ENCODE peak calls at places on chromosomes 3 and 15, in six cellular contexts. One of them, this sample, is unnamed. For H3K9me3, the result is how much of the 10 kb centered on the place peaks cover.

GRCh38 chr15:31264534-31265089 is 62.0 kb upstream of the KLF13 start:
- DNase-seq in mammary epithelial cell: no peak
- DNase-seq in GM23248: no peak
- DNase-seq in astrocyte: no peak
- DNase-seq in mesenchymal stem cell: no peak
- DNase-seq in A549: no peak
- DNase-seq in this sample: peak

GRCh38 chr3:56612146-56612545 is 55.2 kb downstream of the CCDC66 start:
- DNase-seq in A549: no peak
- DNase-seq in GM23248: no peak
- DNase-seq in mammary epithelial cell: no peak
- DNase-seq in astrocyte: no peak
- DNase-seq in mesenchymal stem cell: no peak
- DNase-seq in this sample: no peak

GRCh38 chr15:63502137-63502801 is 2.1 kb upstream of the USP3 start:
- DNase-seq in mesenchymal stem cell: peak
- DNase-seq in A549: no peak
- DNase-seq in GM23248: peak
- DNase-seq in astrocyte: no peak
- DNase-seq in mammary epithelial cell: no peak
- DNase-seq in this sample: no peak

GRCh38 chr15:75049392-75049791 is 26.0 kb downstream of the PPCDC start:
- DNase-seq in A549: no peak
- DNase-seq in GM23248: no peak
- DNase-seq in mammary epithelial cell: no peak
- DNase-seq in mesenchymal stem cell: no peak
- DNase-seq in astrocyte: no peak
- DNase-seq in this sample: no peak

GRCh38 chr3:70000563-70001081 is 1.1 kb downstream of the SAMMSON start:
- DNase-seq in A549: no peak
- DNase-seq in astrocyte: no peak
- DNase-seq in mammary epithelial cell: peak
- DNase-seq in GM23248: no peak
- DNase-seq in mesenchymal stem cell: peak
- DNase-seq in this sample: peak

GRCh38 chr3:14925729-14926591 is 21.4 kb upstream of the NR2C2 start:
- DNase-seq in mammary epithelial cell: peak
- DNase-seq in astrocyte: peak
- DNase-seq in mesenchymal stem cell: peak
- DNase-seq in GM23248: peak
- DNase-seq in A549: peak
- DNase-seq in this sample: peak

GRCh38 chr3:151709847-151710246 is 23.9 kb upstream of the AADACL2 start:
- DNase-seq in mammary epithelial cell: no peak
- DNase-seq in GM23248: peak
- DNase-seq in astrocyte: peak
- DNase-seq in mesenchymal stem cell: peak
- DNase-seq in A549: no peak
- DNase-seq in this sample: no peak

GRCh38 chr3:63740116-63740515 is 79.0 kb upstream of the C3orf49 start:
- DNase-seq in A549: no peak
- DNase-seq in GM23248: no peak
- DNase-seq in astrocyte: no peak
- DNase-seq in mammary epithelial cell: no peak
- DNase-seq in mesenchymal stem cell: no peak
- DNase-seq in this sample: no peak

GRCh38 chr15:28896944-28897343 is 11.2 kb downstream of the APBA2 start:
- DNase-seq in GM23248: peak
- DNase-seq in A549: no peak
- DNase-seq in mammary epithelial cell: peak
- DNase-seq in mesenchymal stem cell: peak
- DNase-seq in astrocyte: peak
- DNase-seq in this sample: no peak

GRCh38 chr3:63763156-63763555 is 55.9 kb upstream of the C3orf49 start:
- DNase-seq in mesenchymal stem cell: no peak
- DNase-seq in astrocyte: peak
- DNase-seq in mammary epithelial cell: peak
- DNase-seq in GM23248: peak
- DNase-seq in A549: no peak
- DNase-seq in this sample: no peak

GRCh38 chr15:80614711-80615360 is 80.3 kb upstream of the ABHD17C start:
- DNase-seq in mesenchymal stem cell: no peak
- DNase-seq in GM23248: no peak
- DNase-seq in astrocyte: no peak
- DNase-seq in A549: no peak
- DNase-seq in mammary epithelial cell: no peak
- DNase-seq in this sample: no peak

GRCh38 chr3:156378871-156379270 is 176.0 kb downstream of the SSR3 start:
- DNase-seq in A549: no peak
- DNase-seq in GM23248: no peak
- DNase-seq in astrocyte: no peak
- DNase-seq in mammary epithelial cell: no peak
- DNase-seq in mesenchymal stem cell: no peak
- DNase-seq in this sample: peak

GRCh38 chr3:4826237-4827100 is 152.8 kb upstream of the BHLHE40 start:
- DNase-seq in A549: peak
- DNase-seq in GM23248: peak
- DNase-seq in astrocyte: peak
- DNase-seq in mammary epithelial cell: no peak
- DNase-seq in mesenchymal stem cell: no peak
- DNase-seq in this sample: no peak

GRCh38 chr3:41260063-41260450 is 60.8 kb downstream of the CTNNB1 start:
- DNase-seq in mammary epithelial cell: no peak
- DNase-seq in GM23248: no peak
- DNase-seq in mesenchymal stem cell: no peak
- DNase-seq in astrocyte: no peak
- DNase-seq in A549: no peak
- DNase-seq in this sample: no peak

GRCh38 chr3:116425126-116425525 is 20.2 kb downstream of the LSAMP start:
- DNase-seq in astrocyte: no peak
- DNase-seq in mesenchymal stem cell: no peak
- DNase-seq in mammary epithelial cell: no peak
- DNase-seq in A549: no peak
- DNase-seq in GM23248: no peak
- DNase-seq in this sample: no peak

GRCh38 chr3:125318497-125318847 is 56.7 kb downstream of the ZNF148 start:
- DNase-seq in astrocyte: no peak
- DNase-seq in A549: no peak
- DNase-seq in GM23248: no peak
- DNase-seq in mammary epithelial cell: no peak
- DNase-seq in mesenchymal stem cell: no peak
- DNase-seq in this sample: peak
- H3K9me3 ChIP-seq in astrocyte: under half
- H3K9me3 ChIP-seq in A549: under half
- H3K9me3 ChIP-seq in GM23248: under half
- H3K9me3 ChIP-seq in mammary epithelial cell: under half
- H3K9me3 ChIP-seq in mesenchymal stem cell: under half
- H3K9me3 ChIP-seq in this sample: under half

DNA sequence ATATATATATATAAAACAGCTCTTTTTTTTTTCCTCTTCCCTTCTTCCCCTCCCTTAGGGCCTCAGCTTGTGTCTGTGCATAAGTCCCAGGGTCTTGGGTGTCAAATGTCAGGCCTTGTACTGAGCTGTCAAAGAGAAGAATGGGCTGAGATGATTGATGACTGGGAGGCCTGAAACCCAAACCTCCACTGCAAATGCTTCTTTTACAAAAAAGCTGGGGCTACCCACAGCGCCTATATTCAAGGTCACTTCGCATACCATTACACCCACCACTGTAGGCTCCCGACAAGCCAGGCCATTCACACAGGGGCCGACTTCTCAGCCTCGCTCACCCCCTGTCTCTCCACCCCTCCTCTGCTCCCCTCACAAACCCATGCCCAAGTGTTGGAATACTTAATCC is 614.6 kb upstream of the NR2F2 start:
- DNase-seq in astrocyte: peak
- DNase-seq in mesenchymal stem cell: no peak
- DNase-seq in mammary epithelial cell: no peak
- DNase-seq in GM23248: no peak
- DNase-seq in A549: no peak
- DNase-seq in this sample: peak
- H3K4me2 ChIP-seq in astrocyte: no peak
- H3K4me2 ChIP-seq in mesenchymal stem cell: no peak
- H3K4me2 ChIP-seq in mammary epithelial cell: no peak
- H3K4me2 ChIP-seq in GM23248: no peak
- H3K4me2 ChIP-seq in A549: no peak
- H3K4me2 ChIP-seq in this sample: no peak

DNA sequence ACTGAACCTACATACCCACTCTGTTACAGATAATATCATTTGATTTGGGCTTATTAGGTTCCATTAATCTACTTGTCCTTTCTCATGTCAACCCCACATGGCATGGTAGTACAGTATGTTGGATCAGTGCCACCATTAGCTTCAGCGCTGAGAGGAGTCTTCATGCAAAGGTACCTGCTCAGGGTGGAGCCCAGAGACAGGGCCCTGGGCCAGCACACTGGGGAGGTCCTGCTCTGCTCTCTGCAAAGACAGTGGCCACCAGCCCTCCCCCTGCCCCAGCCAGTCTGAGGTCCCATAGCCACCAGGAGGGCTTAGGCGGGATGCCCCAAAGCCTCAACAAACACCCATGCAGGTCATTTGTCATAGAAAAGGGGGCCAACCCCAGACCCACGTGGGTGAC is 71.0 kb downstream of the ATP10A start:
- DNase-seq in astrocyte: no peak
- DNase-seq in mesenchymal stem cell: no peak
- DNase-seq in A549: no peak
- DNase-seq in mammary epithelial cell: no peak
- DNase-seq in GM23248: no peak
- DNase-seq in this sample: no peak
- H3K27ac ChIP-seq in astrocyte: no peak
- H3K27ac ChIP-seq in mesenchymal stem cell: no peak
- H3K27ac ChIP-seq in A549: no peak
- H3K27ac ChIP-seq in mammary epithelial cell: no peak
- H3K27ac ChIP-seq in GM23248: peak
- H3K27ac ChIP-seq in this sample: no peak

DNA sequence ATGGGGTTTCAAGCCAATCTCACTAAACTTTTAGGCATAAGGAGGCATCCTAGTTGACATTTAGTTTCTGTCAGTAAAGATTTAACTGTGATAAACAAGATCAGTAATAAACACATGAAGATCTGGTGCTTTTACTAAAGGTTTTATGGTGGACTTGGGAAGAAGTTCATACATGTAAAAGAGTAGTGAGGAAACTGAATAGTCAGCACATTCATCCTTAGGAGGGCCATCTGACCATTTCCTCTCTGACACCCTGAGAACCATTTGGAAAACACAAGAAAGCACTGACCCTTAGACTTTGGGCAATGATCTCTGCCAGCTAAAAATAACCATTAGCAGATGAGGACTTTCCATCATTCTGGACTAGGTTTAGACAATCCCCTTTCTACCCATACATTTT is 1040.9 kb downstream of the AGBL1 start:
- DNase-seq in GM23248: no peak
- DNase-seq in astrocyte: no peak
- DNase-seq in A549: no peak
- DNase-seq in mammary epithelial cell: no peak
- DNase-seq in mesenchymal stem cell: no peak
- DNase-seq in this sample: no peak
- H3K9me3 ChIP-seq in GM23248: under half
- H3K9me3 ChIP-seq in astrocyte: under half
- H3K9me3 ChIP-seq in A549: under half
- H3K9me3 ChIP-seq in mammary epithelial cell: under half
- H3K9me3 ChIP-seq in mesenchymal stem cell: under half
- H3K9me3 ChIP-seq in this sample: under half